ENCODE peak calls at places on chromosomes 6 and 20, in seven cellular contexts. D is HFF-Myc, X is MM.1S, I is A549, L is cardiac muscle cell, F is nephron progenitor cell, Z is H9. W is an unnamed sample.

GRCh38 chr6:99614430-99615161 is 8.0 kb downstream of the PRDM13 start:
- DNase-seq in D (no peak), L (peak), I (peak), Z (peak), F (peak), X (peak), W (no peak)

GRCh38 chr20:8049321-8049720 is 29.8 kb upstream of the TMX4 start:
- DNase-seq in I (no peak), F (no peak), D (peak), X (no peak), Z (no peak), L (no peak), W (no peak)

GRCh38 chr6:154156135-154156948 is 117.3 kb downstream of the OPRM1 start:
- DNase-seq in I (peak), Z (peak), L (peak), X (peak), F (peak), D (no peak), W (no peak)

GRCh38 chr6:71496018-71496800 is 207.6 kb downstream of the OGFRL1 start:
- DNase-seq in D (no peak), I (no peak), L (no peak), X (peak), Z (no peak), F (no peak), W (no peak)

GRCh38 chr6:39884696-39885095 is 49.6 kb downstream of the MOCS1 start:
- DNase-seq in F (no peak), I (no peak), X (no peak), L (no peak), D (no peak), Z (no peak), W (no peak)

GRCh38 chr20:56839791-56840190 is 210.7 kb downstream of the TFAP2C start:
- DNase-seq in F (no peak), X (no peak), D (no peak), Z (no peak), L (no peak), I (no peak), W (no peak)

GRCh38 chr6:103236923-103237322 is 1622.8 kb downstream of the HACE1 start:
- DNase-seq in F (no peak), X (no peak), I (no peak), D (no peak), L (peak), Z (no peak), W (no peak)

GRCh38 chr6:158329531-158329930 is 17.3 kb downstream of the TULP4 start:
- DNase-seq in L (no peak), Z (no peak), D (no peak), F (no peak), X (no peak), I (no peak), W (no peak)

GRCh38 chr6:43916924-43917877 is 147.2 kb downstream of the VEGFA start:
- DNase-seq in I (no peak), Z (no peak), D (no peak), L (no peak), F (no peak), X (no peak), W (no peak)

GRCh38 chr6:15131234-15132195 is 114.4 kb upstream of the JARID2 start:
- DNase-seq in D (no peak), L (no peak), F (peak), I (no peak), X (no peak), Z (no peak), W (no peak)

GRCh38 chr6:31578461-31579118 is 3.2 kb downstream of the TNF start:
- DNase-seq in X (no peak), F (no peak), D (no peak), Z (peak), I (no peak), L (no peak), W (no peak)

GRCh38 chr6:137491478-137491877 is 2.7 kb downstream of the OLIG3 start:
- DNase-seq in F (no peak), Z (no peak), D (no peak), X (no peak), I (no peak), L (no peak), W (no peak)

GRCh38 chr6:71721642-71722041 is 164.7 kb upstream of the RIMS1 start:
- DNase-seq in D (no peak), Z (no peak), L (no peak), I (no peak), F (no peak), X (no peak), W (no peak)

GRCh38 chr6:126195625-126196236 is 144.2 kb upstream of the CENPW start:
- DNase-seq in L (no peak), D (no peak), I (no peak), X (no peak), F (no peak), Z (no peak), W (no peak)

GRCh38 chr6:38364775-38365174 is 275.0 kb downstream of the BTBD9 start:
- DNase-seq in D (no peak), I (no peak), L (no peak), X (no peak), F (no peak), Z (no peak), W (no peak)

GRCh38 chr6:130426078-130426726 is 60.4 kb downstream of the TMEM200A start:
- DNase-seq in L (no peak), D (peak), I (no peak), Z (no peak), X (no peak), F (no peak), W (no peak)

GRCh38 chr6:125014157-125014957 is 52.1 kb downstream of the RNF217 start:
- DNase-seq in I (peak), F (no peak), L (no peak), X (no peak), D (no peak), Z (no peak), W (no peak)

GRCh38 chr6:90028080-90028778 is 134.0 kb downstream of the GJA10 start:
- DNase-seq in L (no peak), Z (no peak), X (no peak), D (no peak), F (no peak), I (no peak), W (no peak)

GRCh38 chr6:109781001-109781400 is 89.9 kb downstream of the FIG4 start:
- DNase-seq in X (no peak), I (no peak), D (no peak), L (no peak), F (no peak), Z (no peak), W (no peak)

GRCh38 chr6:109787312-109787711 is 96.2 kb downstream of the FIG4 start:
- DNase-seq in Z (no peak), D (no peak), L (no peak), I (no peak), F (no peak), X (no peak), W (no peak)

GRCh38 chr6:109782401-109783046 is 91.4 kb downstream of the FIG4 start:
- DNase-seq in Z (no peak), D (no peak), L (no peak), X (no peak), I (no peak), F (no peak), W (no peak)

GRCh38 chr6:109788687-109789086 is 97.6 kb downstream of the FIG4 start:
- DNase-seq in D (no peak), L (no peak), F (no peak), X (no peak), I (no peak), Z (no peak), W (no peak)

DNA sequence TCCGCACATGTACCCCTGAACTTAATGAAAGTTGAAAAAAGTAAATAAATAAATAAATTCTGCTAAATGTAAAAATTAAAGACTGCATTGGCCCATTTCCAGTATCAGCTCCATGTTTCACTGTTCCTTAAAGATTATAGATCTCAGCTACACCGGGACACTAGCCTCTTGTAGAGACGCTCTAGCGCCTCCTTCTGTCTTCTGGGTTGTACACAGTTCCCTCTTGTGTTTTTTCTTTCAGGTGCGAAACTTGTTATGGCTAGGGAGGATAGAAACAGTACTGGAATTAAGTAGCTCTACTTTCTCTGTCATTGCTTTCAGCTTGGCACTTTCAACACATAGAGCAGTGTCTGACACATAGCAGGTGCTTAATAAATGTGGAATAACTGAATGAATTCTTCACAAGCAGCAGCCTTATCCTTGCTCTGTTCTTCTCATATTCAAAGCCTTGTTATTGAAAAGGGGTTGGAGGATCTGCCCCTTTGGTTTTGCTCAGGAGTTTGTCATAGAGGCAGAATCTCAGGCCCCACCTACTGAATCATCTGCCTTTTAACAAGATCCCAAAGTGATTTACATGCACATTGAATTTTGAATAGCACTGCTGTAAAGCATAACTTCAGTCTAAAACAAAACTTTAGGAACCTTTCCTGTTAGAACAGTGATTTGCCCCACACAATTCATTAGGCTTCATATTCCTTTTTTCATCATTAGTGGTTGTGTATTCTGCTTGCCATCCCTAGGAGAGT is 92.3 kb downstream of the FIG4 start:
- DNase-seq in D (no peak), L (peak), F (peak), X (no peak), Z (peak), I (no peak), W (no peak)
- TF ChIP-seq CTCF in D (peak), L (peak), F (peak), X (peak), Z (peak), I (no peak), W (peak)

GRCh38 chr20:15449061-15449460 is 1111.6 kb upstream of the FLRT3 start:
- DNase-seq in D (no peak), Z (no peak), F (no peak), L (no peak), I (no peak), X (no peak), W (no peak)
- TF ChIP-seq CTCF in D (no peak), Z (no peak), F (no peak), L (no peak), I (no peak), X (no peak), W (no peak)

GRCh38 chr6:41785689-41786450 is 1.6 kb upstream of the TOMM6 start:
- DNase-seq in X (no peak), L (no peak), I (no peak), Z (peak), F (no peak), D (no peak), W (no peak)

GRCh38 chr6:41784581-41785171 is 2.8 kb upstream of the TOMM6 start:
- DNase-seq in X (no peak), F (no peak), L (peak), I (no peak), Z (no peak), D (no peak), W (no peak)

GRCh38 chr6:41785254-41785653 is 2.2 kb upstream of the TOMM6 start:
- DNase-seq in Z (no peak), X (no peak), F (no peak), D (no peak), L (no peak), I (no peak), W (no peak)

GRCh38 chr6:41787219-41787917 is at the start of gene TOMM6:
- DNase-seq in L (peak), D (peak), I (peak), Z (peak), X (peak), F (peak), W (peak)

GRCh38 chr6:41786451-41787218 is 859 bp upstream of the TOMM6 start:
- DNase-seq in Z (peak), I (peak), X (peak), D (no peak), F (peak), L (peak), W (peak)
- TF ChIP-seq CTCF in Z (peak), I (peak), X (peak), D (peak), F (peak), L (peak), W (peak)

GRCh38 chr20:45111799-45112471 is 3.0 kb downstream of the WFDC5 start:
- DNase-seq in L (no peak), X (no peak), Z (peak), D (no peak), I (peak), F (peak), W (no peak)
- TF ChIP-seq CTCF in L (peak), X (peak), Z (peak), D (peak), I (peak), F (peak), W (peak)

GRCh38 chr20:37379967-37380828 is 34.3 kb downstream of the SRC start:
- DNase-seq in I (peak), Z (no peak), F (no peak), L (no peak), X (no peak), D (no peak), W (no peak)
- TF ChIP-seq CTCF in I (no peak), Z (no peak), F (no peak), L (no peak), X (no peak), D (no peak), W (no peak)

GRCh38 chr20:17612287-17612974 is 42.6 kb downstream of the DSTN start:
- DNase-seq in I (peak), F (no peak), X (no peak), D (no peak), Z (peak), L (no peak), W (no peak)

GRCh38 chr20:17611290-17611539 is 41.3 kb downstream of the DSTN start:
- DNase-seq in I (peak), X (no peak), L (no peak), D (no peak), Z (no peak), F (no peak), W (no peak)

GRCh38 chr20:17610566-17611289 is 40.9 kb downstream of the DSTN start:
- DNase-seq in Z (peak), I (no peak), D (no peak), L (no peak), X (peak), F (no peak), W (no peak)

GRCh38 chr20:17612975-17613327 is 43.1 kb downstream of the DSTN start:
- DNase-seq in Z (no peak), F (no peak), I (no peak), L (no peak), X (no peak), D (no peak), W (no peak)

GRCh38 chr20:17611540-17612286 is 41.8 kb downstream of the DSTN start:
- DNase-seq in I (no peak), L (peak), X (peak), Z (peak), D (no peak), F (no peak), W (no peak)
- TF ChIP-seq CTCF in I (peak), L (peak), X (peak), Z (peak), D (no peak), F (peak), W (peak)

DNA sequence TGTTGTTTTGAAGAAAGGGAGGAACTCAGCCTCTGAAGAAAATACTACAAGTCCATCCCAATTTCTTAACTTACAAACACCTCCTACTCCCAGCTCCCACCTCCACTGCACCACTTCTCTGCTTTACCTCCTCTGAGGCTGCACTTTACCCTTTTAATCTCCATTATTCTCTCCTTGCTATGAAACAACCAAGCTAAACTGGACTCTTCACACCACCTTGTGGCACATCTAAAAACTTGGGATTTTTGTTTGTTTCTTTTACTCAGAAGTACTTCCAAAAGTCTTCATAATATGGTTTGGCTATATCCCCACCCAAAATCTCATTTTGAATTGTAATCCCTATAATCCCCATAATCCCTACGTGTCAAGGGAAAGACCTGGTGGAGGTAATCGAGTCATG is 142.2 kb downstream of the MOXD1 start:
- DNase-seq in Z (no peak), X (peak), F (no peak), D (peak), I (peak), L (no peak), W (no peak)
- TF ChIP-seq CTCF in Z (peak), X (peak), F (peak), D (peak), I (peak), L (peak), W (peak)

W was measured in progenitor cell of endocrine pancreas.